ENCODE peak calls at places on chromosomes 16 and 17, in eight cellular contexts. R is AG09319, W is psoas muscle, T is heart left ventricle, C is GM10248, E is testis, P is AG04449, Z is brain microvascular endothelial cell. K is an unnamed sample.

GRCh38 chr17:34961093-34961911 is at the start of the genes CCT6B and ZNF830:
- DNase-seq in R (peak), W (peak), T (peak), C (peak), E (peak), P (peak), Z (peak), K (peak)

GRCh38 chr17:17884281-17885028 is 47.7 kb upstream of the SREBF1 start:
- DNase-seq in R (no peak), W (no peak), T (no peak), C (no peak), E (no peak), P (no peak), Z (no peak), K (no peak)

GRCh38 chr17:546456-546855 is 168.2 kb downstream of the VPS53 start:
- DNase-seq in R (no peak), W (no peak), T (no peak), C (no peak), E (no peak), P (no peak), Z (no peak), K (no peak)

GRCh38 chr17:29617481-29618271 is 5.0 kb downstream of the CORO6 start:
- DNase-seq in R (no peak), W (peak), T (peak), C (peak), E (peak), P (no peak), Z (peak), K (no peak)

GRCh38 chr17:33519692-33520091 is 226.6 kb upstream of the ASIC2 start:
- DNase-seq in R (no peak), W (no peak), T (no peak), C (no peak), E (no peak), P (no peak), Z (no peak), K (no peak)

GRCh38 chr17:80978499-80979497 is 12.8 kb upstream of the CHMP6 start:
- DNase-seq in R (no peak), W (no peak), T (no peak), C (no peak), E (no peak), P (no peak), Z (peak), K (no peak)

GRCh38 chr17:16358394-16358793 is 5.1 kb upstream of the CENPV start:
- DNase-seq in R (no peak), W (no peak), T (no peak), C (no peak), E (no peak), P (no peak), Z (no peak), K (no peak)

GRCh38 chr16:50207652-50208051 is 54.5 kb downstream of the TENT4B start:
- DNase-seq in R (no peak), W (no peak), T (no peak), C (no peak), E (no peak), P (no peak), Z (peak), K (no peak)

GRCh38 chr16:56491657-56492261 is 28.1 kb downstream of the BBS2 start:
- DNase-seq in R (no peak), W (no peak), T (no peak), C (no peak), E (no peak), P (no peak), Z (no peak), K (no peak)
- TF ChIP-seq CTCF in R (no peak), W (no peak), T (no peak), C (no peak), E (no peak), P (no peak), Z (no peak), K (no peak)

DNA sequence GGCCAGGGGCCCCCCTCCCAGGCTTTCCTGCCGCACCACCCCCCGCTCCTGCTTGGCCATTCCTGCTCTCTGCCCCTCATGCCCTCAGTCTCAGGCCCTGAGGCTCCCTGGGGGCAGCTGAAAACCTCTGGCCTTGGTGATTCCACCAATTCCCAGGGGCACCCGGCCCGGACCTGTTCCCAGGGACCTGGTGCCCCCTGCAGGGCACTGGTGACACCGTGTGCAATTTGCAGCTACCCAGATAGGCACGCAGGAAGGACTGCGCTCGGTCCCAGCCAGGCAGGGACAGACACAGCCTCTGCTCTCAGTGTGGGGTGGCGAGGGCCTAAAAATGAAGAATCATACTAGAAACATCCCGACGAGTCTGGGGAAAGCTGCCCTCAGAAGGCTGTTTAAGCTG is 13.4 kb downstream of the WFDC1 start:
- DNase-seq in R (no peak), W (peak), T (peak), C (no peak), E (peak), P (no peak), Z (no peak), K (no peak)
- TF ChIP-seq CTCF in R (peak), W (peak), T (peak), C (peak), E (no peak), P (peak), Z (peak), K (peak)

DNA sequence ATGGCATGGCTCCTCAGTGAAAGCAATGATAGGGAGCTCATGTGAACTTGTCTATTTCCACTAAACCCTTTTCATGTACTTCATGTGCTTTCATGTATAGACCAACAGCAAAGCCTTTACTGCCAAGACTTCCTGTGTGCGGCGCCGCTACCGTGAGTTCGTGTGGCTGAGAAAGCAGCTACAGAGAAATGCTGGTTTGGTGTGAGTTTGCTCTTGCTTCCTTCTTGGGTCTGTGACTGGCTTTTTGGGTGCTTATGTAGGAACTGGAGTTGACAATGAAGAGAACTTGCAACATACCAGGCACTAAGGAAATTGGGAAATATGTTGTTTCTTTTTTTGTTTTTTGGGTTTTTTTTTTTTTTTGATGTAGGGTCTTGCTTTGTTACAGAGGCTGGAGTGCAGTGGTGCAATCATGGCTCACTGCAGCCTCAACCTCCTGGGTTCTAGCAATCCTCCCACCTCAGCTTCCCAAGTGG is 5.7 kb downstream of the SNX11 start:
- DNase-seq in R (no peak), W (no peak), T (no peak), C (peak), E (no peak), P (no peak), Z (no peak), K (no peak)
- TF ChIP-seq CTCF in R (no peak), W (no peak), T (no peak), C (no peak), E (no peak), P (no peak), Z (no peak), K (no peak)

GRCh38 chr16:48538746-48539484 is 71.1 kb downstream of the N4BP1 start:
- DNase-seq in R (no peak), W (no peak), T (no peak), C (no peak), E (no peak), P (no peak), Z (no peak), K (no peak)
- TF ChIP-seq CTCF in R (peak), W (no peak), T (peak), C (peak), E (no peak), P (peak), Z (peak), K (peak)

GRCh38 chr17:75845933-75846700 is 1.9 kb upstream of the UNC13D start:
- DNase-seq in R (no peak), W (no peak), T (no peak), C (no peak), E (no peak), P (no peak), Z (no peak), K (no peak)
- TF ChIP-seq CTCF in R (no peak), W (no peak), T (no peak), C (no peak), E (no peak), P (no peak), Z (no peak), K (no peak)

GRCh38 chr16:72836985-72837384 is 210.9 kb downstream of the ZFHX3 start:
- DNase-seq in R (no peak), W (no peak), T (no peak), C (no peak), E (no peak), P (no peak), Z (no peak), K (no peak)
- TF ChIP-seq CTCF in R (no peak), W (no peak), T (no peak), C (no peak), E (no peak), P (no peak), Z (no peak), K (no peak)

GRCh38 chr16:89506791-89507191 is 1.4 kb upstream of the SPG7 start:
- DNase-seq in R (no peak), W (no peak), T (no peak), C (no peak), E (no peak), P (no peak), Z (no peak), K (no peak)

GRCh38 chr16:89506113-89506504 is 2.1 kb upstream of the SPG7 start:
- DNase-seq in R (no peak), W (no peak), T (peak), C (no peak), E (no peak), P (no peak), Z (no peak), K (no peak)

GRCh38 chr16:89510526-89510925 is 2.3 kb downstream of the SPG7 start:
- DNase-seq in R (no peak), W (no peak), T (no peak), C (no peak), E (no peak), P (no peak), Z (no peak), K (no peak)

GRCh38 chr16:89507219-89507833 is 877 bp upstream of the SPG7 start:
- DNase-seq in R (no peak), W (no peak), T (no peak), C (no peak), E (peak), P (no peak), Z (no peak), K (no peak)

DNA sequence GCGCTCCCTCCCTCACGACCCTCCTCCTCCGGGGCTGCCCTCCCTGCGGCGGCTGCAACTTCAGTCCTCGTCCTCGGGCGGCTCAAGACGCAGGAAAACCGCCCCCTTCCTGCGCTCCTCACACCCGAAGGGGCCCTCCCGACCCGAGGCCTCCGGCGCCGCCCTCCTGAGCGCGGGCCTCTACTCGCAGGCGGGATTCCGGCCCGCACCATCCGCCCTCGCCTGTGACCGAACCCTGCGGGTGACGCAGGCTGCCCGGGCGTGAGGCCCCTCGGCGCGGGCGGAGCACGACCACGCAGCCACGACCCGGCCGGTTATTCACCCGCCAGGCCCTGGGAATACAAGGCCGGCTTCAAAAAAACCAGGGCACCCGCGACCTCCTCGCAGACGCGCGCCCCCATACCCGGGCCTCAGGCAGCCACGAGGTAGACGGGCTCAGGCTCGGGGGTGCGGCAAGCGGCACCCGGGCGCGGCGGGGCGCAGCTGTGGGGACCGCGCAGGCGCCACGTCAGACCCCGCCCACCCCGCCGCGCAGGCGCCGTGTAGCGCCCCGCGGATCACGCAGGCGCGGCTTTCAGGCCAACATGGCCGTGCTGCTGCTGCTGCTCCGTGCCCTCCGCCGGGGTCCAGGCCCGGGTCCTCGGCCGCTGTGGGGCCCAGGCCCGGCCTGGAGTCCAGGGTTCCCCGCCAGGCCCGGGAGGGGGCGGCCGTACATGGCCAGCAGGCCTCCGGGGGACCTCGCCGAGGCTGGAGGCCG is at the start of gene SPG7:
- DNase-seq in R (peak), W (peak), T (peak), C (peak), E (peak), P (no peak), Z (peak), K (no peak)
- TF ChIP-seq CTCF in R (no peak), W (no peak), T (no peak), C (no peak), E (no peak), P (no peak), Z (no peak), K (no peak)